ENCODE peak calls at places on chromosomes 1 and 21, in ten cellular contexts. O is AML-193, U is midbrain, E is epithelial cell of esophagus, R is IMR-90, M is ecto neural progenitor cell, F is A549, G is fibroblast of gingiva, N is anterior cingulate cortex, C is endothelial cell. L is an unnamed sample.

GRCh38 chr1:24872446-24872845 is 57.6 kb downstream of the RUNX3 start:
- DNase-seq in O (peak), M (no peak), G (no peak), N (peak), U (peak), R (no peak), C (no peak), E (no peak), F (no peak), L (no peak)

GRCh38 chr1:150748859-150749719 is 16.5 kb downstream of the CTSS start:
- DNase-seq in R (no peak), M (no peak), E (peak), G (no peak), C (no peak), U (no peak), N (no peak), F (no peak), O (no peak), L (no peak)

GRCh38 chr1:224673161-224673560 is 57.0 kb downstream of the CNIH3 start:
- DNase-seq in U (no peak), F (no peak), E (no peak), N (no peak), G (no peak), O (no peak), C (no peak), R (no peak), M (no peak), L (no peak)

GRCh38 chr1:248863011-248863881 is 4.4 kb upstream of the ZNF692 start:
- DNase-seq in G (peak), E (peak), U (peak), F (peak), C (peak), N (peak), R (peak), O (peak), M (peak), L (no peak)

GRCh38 chr1:212364985-212365384 is 49.7 kb downstream of the PACC1 start:
- DNase-seq in R (peak), C (no peak), E (no peak), N (no peak), U (peak), M (no peak), G (no peak), F (no peak), O (no peak), L (no peak)

GRCh38 chr1:162732566-162733335 is 57.8 kb upstream of the HSD17B7 start:
- DNase-seq in O (no peak), F (no peak), N (peak), R (no peak), G (no peak), C (no peak), M (no peak), E (no peak), U (peak), L (no peak)

GRCh38 chr1:229843627-229844238 is 217.7 kb downstream of the URB2 start:
- DNase-seq in F (peak), U (peak), C (no peak), M (no peak), R (no peak), G (no peak), N (no peak), O (no peak), E (peak), L (no peak)

GRCh38 chr1:212981571-212982328 is 31.4 kb downstream of the VASH2 start:
- DNase-seq in N (peak), F (no peak), O (no peak), R (peak), C (no peak), U (no peak), M (no peak), G (no peak), E (no peak), L (no peak)

GRCh38 chr21:44939532-44940115 is at the start of gene SLX9:
- DNase-seq in N (peak), F (peak), R (peak), G (peak), O (peak), M (peak), C (peak), E (peak), U (peak), L (no peak)

GRCh38 chr1:147080013-147080661 is 92.1 kb downstream of the PRKAB2 start:
- DNase-seq in O (no peak), C (no peak), R (no peak), U (no peak), G (no peak), N (no peak), M (peak), E (peak), F (no peak), L (no peak)

GRCh38 chr1:27544818-27545612 is 55.0 kb upstream of the WASF2 start:
- DNase-seq in M (no peak), F (no peak), N (peak), O (no peak), U (peak), R (peak), E (no peak), G (peak), C (no peak), L (no peak)

GRCh38 chr1:161260939-161261858 is 2.7 kb downstream of the PCP4L1 start:
- DNase-seq in F (no peak), E (peak), C (no peak), N (no peak), O (no peak), R (no peak), G (no peak), U (no peak), M (no peak), L (no peak)

GRCh38 chr1:56644941-56645662 is at the start of gene PRKAA2:
- DNase-seq in M (peak), O (no peak), G (peak), N (peak), U (peak), C (peak), F (peak), R (peak), E (peak), L (no peak)

GRCh38 chr1:107480548-107480947 is 339.7 kb downstream of the NTNG1 start:
- DNase-seq in M (no peak), O (no peak), G (no peak), F (no peak), E (no peak), C (no peak), U (peak), R (no peak), N (peak), L (no peak)

GRCh38 chr1:14778882-14779594 is 180.6 kb downstream of the KAZN start:
- DNase-seq in G (no peak), M (peak), R (peak), N (no peak), C (peak), U (peak), F (peak), O (no peak), E (peak), L (no peak)

GRCh38 chr1:240342251-240342625 is 250.6 kb downstream of the FMN2 start:
- DNase-seq in N (no peak), F (no peak), E (no peak), M (no peak), O (no peak), R (peak), U (no peak), C (no peak), G (no peak), L (no peak)

GRCh38 chr1:117646007-117646913 is 40.4 kb downstream of the TENT5C start:
- DNase-seq in O (peak), C (no peak), F (no peak), M (no peak), N (no peak), E (no peak), U (no peak), R (peak), G (peak), L (no peak)

GRCh38 chr1:233088613-233089012 is 138.2 kb downstream of the NTPCR start:
- DNase-seq in F (no peak), O (no peak), N (no peak), R (no peak), E (no peak), U (no peak), G (no peak), C (no peak), M (no peak), L (no peak)

GRCh38 chr1:59879556-59879955 is 47.0 kb downstream of the CYP2J2 start:
- DNase-seq in E (peak), U (peak), R (peak), F (peak), G (peak), M (peak), N (peak), O (no peak), C (peak), L (no peak)

GRCh38 chr1:69109276-69109675 is 458.4 kb upstream of the LRRC7 start:
- DNase-seq in G (no peak), C (no peak), U (no peak), O (no peak), R (no peak), N (no peak), E (peak), F (no peak), M (no peak), L (no peak)